ENCODE peak calls at places on chromosomes 13 and 19, in five cellular contexts. One of them, this sample, is unnamed.

GRCh38 chr13:31035162-31035951 is 102.9 kb downstream of the TEX26 start:
- DNase-seq in HCT116: no peak
- DNase-seq in A549: no peak
- DNase-seq in H1: no peak
- DNase-seq in HepG2: no peak
- DNase-seq in this sample: no peak

GRCh38 chr13:95355491-95355890 is 54.2 kb upstream of the ABCC4 start:
- DNase-seq in HCT116: no peak
- DNase-seq in A549: no peak
- DNase-seq in H1: no peak
- DNase-seq in HepG2: no peak
- DNase-seq in this sample: no peak

GRCh38 chr13:104014803-104015645 is 948.8 kb upstream of the SLC10A2 start:
- DNase-seq in HCT116: no peak
- DNase-seq in A549: no peak
- DNase-seq in H1: no peak
- DNase-seq in HepG2: no peak
- DNase-seq in this sample: no peak

GRCh38 chr13:44652223-44652622 is 76.1 kb upstream of the TSC22D1 start:
- DNase-seq in HCT116: no peak
- DNase-seq in A549: no peak
- DNase-seq in H1: no peak
- DNase-seq in HepG2: no peak
- DNase-seq in this sample: no peak

GRCh38 chr19:40235238-40236025 is 8.9 kb upstream of the CCNP start:
- DNase-seq in HCT116: no peak
- DNase-seq in A549: no peak
- DNase-seq in H1: no peak
- DNase-seq in HepG2: no peak
- DNase-seq in this sample: no peak

GRCh38 chr13:40996433-40997095 is 22.6 kb downstream of the ELF1 start:
- DNase-seq in HCT116: no peak
- DNase-seq in A549: no peak
- DNase-seq in H1: no peak
- DNase-seq in HepG2: no peak
- DNase-seq in this sample: peak

GRCh38 chr13:33355470-33355869 is 69.9 kb upstream of the STARD13 start:
- DNase-seq in HCT116: no peak
- DNase-seq in A549: no peak
- DNase-seq in H1: no peak
- DNase-seq in HepG2: no peak
- DNase-seq in this sample: peak

GRCh38 chr13:53237696-53238095 is 209.1 kb downstream of the OLFM4 start:
- DNase-seq in HCT116: no peak
- DNase-seq in A549: no peak
- DNase-seq in H1: no peak
- DNase-seq in HepG2: no peak
- DNase-seq in this sample: no peak

GRCh38 chr13:94657167-94657566 is 55.2 kb downstream of the SOX21 start:
- DNase-seq in HCT116: no peak
- DNase-seq in A549: no peak
- DNase-seq in H1: no peak
- DNase-seq in HepG2: no peak
- DNase-seq in this sample: no peak

GRCh38 chr19:54352546-54352945 is 12.2 kb downstream of the LAIR1 start:
- DNase-seq in HCT116: no peak
- DNase-seq in A549: no peak
- DNase-seq in H1: no peak
- DNase-seq in HepG2: no peak
- DNase-seq in this sample: no peak

GRCh38 chr19:48966541-48967345 is 1.6 kb downstream of the FTL start:
- DNase-seq in HCT116: no peak
- DNase-seq in A549: no peak
- DNase-seq in H1: no peak
- DNase-seq in HepG2: no peak
- DNase-seq in this sample: peak

GRCh38 chr19:55069137-55069858 is 6.3 kb upstream of the RDH13 start:
- DNase-seq in HCT116: no peak
- DNase-seq in A549: peak
- DNase-seq in H1: peak
- DNase-seq in HepG2: no peak
- DNase-seq in this sample: peak

GRCh38 chr13:52695856-52696255 is 43.2 kb downstream of the SUGT1 start:
- DNase-seq in HCT116: no peak
- DNase-seq in A549: no peak
- DNase-seq in H1: no peak
- DNase-seq in HepG2: peak
- DNase-seq in this sample: peak

GRCh38 chr19:1361601-1362384 is 21.9 kb upstream of the NDUFS7 start:
- DNase-seq in HCT116: no peak
- DNase-seq in A549: no peak
- DNase-seq in H1: no peak
- DNase-seq in HepG2: no peak
- DNase-seq in this sample: no peak

GRCh38 chr13:53010374-53011105 is 18.1 kb upstream of the OLFM4 start:
- DNase-seq in HCT116: no peak
- DNase-seq in A549: no peak
- DNase-seq in H1: no peak
- DNase-seq in HepG2: peak
- DNase-seq in this sample: no peak

GRCh38 chr13:35014606-35015005 is 72.5 kb downstream of the NBEA start:
- DNase-seq in HCT116: no peak
- DNase-seq in A549: no peak
- DNase-seq in H1: no peak
- DNase-seq in HepG2: no peak
- DNase-seq in this sample: no peak

GRCh38 chr19:53333071-53333465 is 481 bp upstream of the ZNF845 start:
- DNase-seq in HCT116: no peak
- DNase-seq in A549: peak
- DNase-seq in H1: no peak
- DNase-seq in HepG2: no peak
- DNase-seq in this sample: peak

GRCh38 chr19:940591-941291 is 14.9 kb downstream of the ARID3A start:
- DNase-seq in HCT116: no peak
- DNase-seq in A549: no peak
- DNase-seq in H1: no peak
- DNase-seq in HepG2: no peak
- DNase-seq in this sample: no peak

GRCh38 chr13:73273737-73274136 is 214.9 kb downstream of the KLF5 start:
- DNase-seq in HCT116: no peak
- DNase-seq in A549: no peak
- DNase-seq in H1: no peak
- DNase-seq in HepG2: no peak
- DNase-seq in this sample: no peak

GRCh38 chr13:98171806-98172569 is 5.1 kb downstream of the RNF113B start:
- DNase-seq in HCT116: no peak
- DNase-seq in A549: no peak
- DNase-seq in H1: no peak
- DNase-seq in HepG2: no peak
- DNase-seq in this sample: no peak

GRCh38 chr13:41034862-41035261 is 15.7 kb upstream of the ELF1 start:
- DNase-seq in HCT116: no peak
- DNase-seq in A549: no peak
- DNase-seq in H1: no peak
- DNase-seq in HepG2: no peak
- DNase-seq in this sample: no peak

GRCh38 chr19:18669524-18669817 is 14.0 kb upstream of the CRTC1 start:
- DNase-seq in HCT116: no peak
- DNase-seq in A549: no peak
- DNase-seq in H1: no peak
- DNase-seq in HepG2: no peak
- DNase-seq in this sample: no peak

GRCh38 chr19:31676271-31677004 is 327.2 kb upstream of the TSHZ3 start:
- DNase-seq in HCT116: no peak
- DNase-seq in A549: peak
- DNase-seq in H1: no peak
- DNase-seq in HepG2: no peak
- DNase-seq in this sample: peak

GRCh38 chr19:12930002-12930645 is 3.4 kb downstream of the FARSA start:
- DNase-seq in HCT116: no peak
- DNase-seq in A549: no peak
- DNase-seq in H1: no peak
- DNase-seq in HepG2: no peak
- DNase-seq in this sample: peak

GRCh38 chr19:7236153-7236552 is 58.1 kb downstream of the INSR start:
- DNase-seq in HCT116: no peak
- DNase-seq in A549: no peak
- DNase-seq in H1: no peak
- DNase-seq in HepG2: no peak
- DNase-seq in this sample: no peak

GRCh38 chr13:23087884-23088283 is 92.9 kb upstream of the SGCG start:
- DNase-seq in HCT116: peak
- DNase-seq in A549: peak
- DNase-seq in H1: peak
- DNase-seq in HepG2: peak
- DNase-seq in this sample: peak

GRCh38 chr19:47839411-47839810 is 17.7 kb downstream of the CRX start:
- DNase-seq in HCT116: no peak
- DNase-seq in A549: no peak
- DNase-seq in H1: no peak
- DNase-seq in HepG2: no peak
- DNase-seq in this sample: no peak

GRCh38 chr13:26456578-26457119 is 100.8 kb upstream of the WASF3 start:
- DNase-seq in HCT116: no peak
- DNase-seq in A549: no peak
- DNase-seq in H1: no peak
- DNase-seq in HepG2: no peak
- DNase-seq in this sample: no peak

GRCh38 chr19:9205506-9206113 is 13.8 kb downstream of the OR7D4 start:
- DNase-seq in HCT116: peak
- DNase-seq in A549: peak
- DNase-seq in H1: peak
- DNase-seq in HepG2: peak
- DNase-seq in this sample: peak

DNA sequence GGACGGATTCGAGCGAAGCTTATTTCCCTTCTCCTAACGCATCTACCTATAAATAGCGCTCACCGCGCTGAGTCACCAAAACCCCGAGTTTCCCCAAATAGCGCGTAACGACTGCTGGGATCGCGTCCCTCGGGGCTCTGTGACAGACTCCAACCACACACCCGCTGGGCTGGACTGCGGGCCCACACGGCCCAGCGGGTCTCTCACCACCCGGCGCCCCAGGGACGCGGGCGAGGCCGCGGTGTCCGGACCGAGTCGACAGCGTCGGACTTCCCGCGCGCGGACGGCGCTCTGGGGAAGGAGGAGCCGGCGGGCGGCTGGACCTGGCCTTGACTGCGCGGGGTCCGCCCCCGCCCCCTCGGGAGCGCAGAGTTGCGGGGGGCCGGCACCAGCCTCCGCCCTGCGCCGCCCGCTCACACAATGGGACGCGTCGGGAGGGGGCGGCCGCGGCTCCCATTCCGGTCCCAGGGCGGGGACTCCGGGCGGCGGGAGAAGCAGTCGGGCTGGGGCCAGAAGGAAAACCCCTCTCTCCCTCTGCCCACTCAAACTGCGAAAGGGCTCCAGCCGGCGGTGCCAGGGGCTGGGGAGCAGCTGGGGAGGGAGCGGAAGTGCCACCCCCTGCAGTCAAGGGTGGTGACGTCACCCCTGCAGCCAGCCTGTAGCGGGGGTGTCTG is 108.8 kb downstream of the KCNRG start:
- DNase-seq in HCT116: peak
- DNase-seq in A549: peak
- DNase-seq in H1: peak
- DNase-seq in HepG2: peak
- DNase-seq in this sample: peak
- TF ChIP-seq POLR2A in HCT116: peak
- TF ChIP-seq POLR2A in A549: peak
- TF ChIP-seq POLR2A in H1: no peak
- TF ChIP-seq POLR2A in HepG2: peak
- TF ChIP-seq POLR2A in this sample: peak

DNA sequence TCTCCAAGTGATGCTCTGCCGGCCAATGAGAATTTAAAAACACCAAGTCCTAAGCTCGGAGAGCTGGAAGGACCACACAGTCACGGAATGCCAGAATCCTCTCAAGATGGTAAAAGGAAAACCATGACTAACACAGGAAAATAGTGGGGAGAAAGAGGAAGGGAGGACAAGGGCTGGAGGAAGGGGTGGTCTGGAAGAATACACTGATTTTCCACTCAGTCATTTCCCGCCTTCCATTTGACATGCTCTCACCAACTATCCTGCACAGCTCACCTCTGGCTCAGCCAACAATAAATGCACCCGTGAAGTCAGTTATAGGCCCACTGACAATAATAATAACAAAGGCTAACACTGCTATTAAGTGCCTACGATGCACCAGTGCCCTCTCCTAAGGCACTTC is 31.5 kb downstream of the SLC7A1 start:
- DNase-seq in HCT116: no peak
- DNase-seq in A549: no peak
- DNase-seq in H1: no peak
- DNase-seq in HepG2: no peak
- DNase-seq in this sample: no peak
- TF ChIP-seq MAX in HCT116: no peak
- TF ChIP-seq MAX in A549: no peak
- TF ChIP-seq MAX in H1: no peak
- TF ChIP-seq MAX in HepG2: no peak
- TF ChIP-seq MAX in this sample: no peak

GRCh38 chr19:43534811-43535761 is 2.1 kb downstream of the ZNF575 start:
- DNase-seq in HCT116: no peak
- DNase-seq in A549: peak
- DNase-seq in H1: peak
- DNase-seq in HepG2: peak
- DNase-seq in this sample: peak
- TF ChIP-seq POLR2A in HCT116: no peak
- TF ChIP-seq POLR2A in A549: no peak
- TF ChIP-seq POLR2A in H1: no peak
- TF ChIP-seq POLR2A in HepG2: no peak
- TF ChIP-seq POLR2A in this sample: no peak

GRCh38 chr19:42175335-42175734 is 42.1 kb downstream of the DEDD2 start:
- DNase-seq in HCT116: no peak
- DNase-seq in A549: no peak
- DNase-seq in H1: no peak
- DNase-seq in HepG2: no peak
- DNase-seq in this sample: no peak

GRCh38 chr19:42175952-42176648 is 41.4 kb downstream of the DEDD2 start:
- DNase-seq in HCT116: no peak
- DNase-seq in A549: peak
- DNase-seq in H1: no peak
- DNase-seq in HepG2: no peak
- DNase-seq in this sample: no peak

GRCh38 chr19:42174188-42174587 is 41.9 kb upstream of the POU2F2 start:
- DNase-seq in HCT116: no peak
- DNase-seq in A549: no peak
- DNase-seq in H1: no peak
- DNase-seq in HepG2: no peak
- DNase-seq in this sample: no peak

GRCh38 chr19:42172261-42172660 is 40.0 kb upstream of the POU2F2 start:
- DNase-seq in HCT116: no peak
- DNase-seq in A549: no peak
- DNase-seq in H1: no peak
- DNase-seq in HepG2: no peak
- DNase-seq in this sample: no peak

DNA sequence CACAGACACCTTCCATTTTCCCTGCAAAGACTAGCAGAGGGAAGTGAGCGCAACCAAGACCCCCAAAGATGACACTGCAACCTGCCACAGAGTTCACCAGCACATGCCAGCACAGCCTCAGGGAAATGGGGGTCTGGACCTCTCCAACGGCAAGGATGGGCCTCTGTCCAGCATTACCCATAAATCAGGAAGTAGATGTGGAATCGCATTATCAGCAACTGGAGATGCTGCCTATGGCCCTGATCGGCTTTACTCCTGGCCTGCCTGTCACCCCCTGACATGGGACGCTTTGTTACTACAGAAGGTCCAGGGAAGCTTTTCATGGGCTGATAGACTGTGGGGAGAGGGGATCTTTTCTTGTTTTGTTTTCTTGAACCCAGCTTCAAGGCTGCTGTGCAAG is 41.4 kb upstream of the POU2F2 start:
- DNase-seq in HCT116: no peak
- DNase-seq in A549: no peak
- DNase-seq in H1: no peak
- DNase-seq in HepG2: no peak
- DNase-seq in this sample: no peak
- TF ChIP-seq MAX in HCT116: no peak
- TF ChIP-seq MAX in A549: no peak
- TF ChIP-seq MAX in H1: no peak
- TF ChIP-seq MAX in HepG2: no peak
- TF ChIP-seq MAX in this sample: no peak

This sample was measured in NB4.